ENCODE peak calls at places on chromosomes 1 and 21, in five cellular contexts. S is lower leg skin, H is colonic mucosa, X is omental fat pad, Y is mesothelial cell of epicardium. C is an unnamed sample.

GRCh38 chr1:225937048-225937968 is 3.7 kb downstream of the LEFTY2 start:
- DNase-seq in S (no peak), X (no peak), H (no peak), Y (no peak), C (no peak)

GRCh38 chr1:107897428-107898339 is 67.3 kb downstream of the VAV3 start:
- DNase-seq in H (no peak), Y (no peak), X (no peak), S (no peak), C (no peak)

GRCh38 chr1:32893198-32894018 is 7.1 kb downstream of the HPCA start:
- DNase-seq in Y (peak), H (peak), S (no peak), X (no peak), C (no peak)

GRCh38 chr1:192539450-192540132 is 36.0 kb upstream of the RGS1 start:
- DNase-seq in Y (no peak), X (no peak), S (no peak), H (no peak), C (peak)

GRCh38 chr1:184101571-184101970 is 50.0 kb downstream of the TSEN15 start:
- DNase-seq in S (no peak), X (no peak), Y (no peak), H (no peak), C (no peak)

GRCh38 chr1:226736908-226737818 is 1.9 kb downstream of the ITPKB start:
- DNase-seq in S (peak), X (no peak), H (peak), Y (peak), C (no peak)

GRCh38 chr1:245871881-245872280 is 635.2 kb downstream of the SMYD3 start:
- DNase-seq in X (no peak), H (no peak), S (no peak), Y (no peak), C (peak)

GRCh38 chr1:70459502-70460225 is 48.6 kb downstream of the CTH start:
- DNase-seq in S (no peak), Y (no peak), H (no peak), X (no peak), C (peak)

GRCh38 chr1:47996406-47997226 is 569 bp downstream of the TRABD2B start:
- DNase-seq in S (no peak), H (no peak), X (no peak), Y (peak), C (no peak)

GRCh38 chr1:111481387-111482221 is 7.8 kb downstream of the C1orf162 start:
- DNase-seq in H (peak), X (peak), S (peak), Y (peak), C (peak)

GRCh38 chr1:246587606-246588005 is 21.4 kb downstream of the CNST start:
- DNase-seq in X (no peak), S (no peak), Y (no peak), H (no peak), C (peak)

GRCh38 chr1:170126691-170127090 is 19.1 kb upstream of the NTMT2 start:
- DNase-seq in Y (no peak), X (no peak), H (no peak), S (no peak), C (peak)

GRCh38 chr1:75257424-75257823 is 123.2 kb downstream of the LHX8 start:
- DNase-seq in S (no peak), X (no peak), H (no peak), Y (no peak), C (no peak)

GRCh38 chr1:227893696-227894305 is 53.9 kb downstream of the WNT9A start:
- DNase-seq in Y (peak), X (peak), H (no peak), S (no peak), C (no peak)

GRCh38 chr1:68213843-68214242 is 18.5 kb downstream of the WLS start:
- DNase-seq in X (peak), Y (no peak), H (peak), S (peak), C (peak)

GRCh38 chr1:31736675-31737074 is 27.5 kb downstream of the ADGRB2 start:
- DNase-seq in X (no peak), Y (no peak), S (no peak), H (peak), C (no peak)

GRCh38 chr1:93681095-93681548 is 515 bp downstream of the BCAR3 start:
- DNase-seq in S (no peak), X (no peak), Y (peak), H (no peak), C (no peak)

GRCh38 chr1:36982708-36983107 is 51.6 kb downstream of the GRIK3 start:
- DNase-seq in H (no peak), X (no peak), Y (no peak), S (no peak), C (no peak)

GRCh38 chr1:63615809-63616420 is 22.7 kb downstream of the PGM1 start:
- DNase-seq in H (peak), S (peak), Y (peak), X (peak), C (peak)

GRCh38 chr1:41582004-41582325 is 97.5 kb upstream of the EDN2 start:
- DNase-seq in H (no peak), Y (no peak), X (no peak), S (no peak), C (no peak)

GRCh38 chr1:187631984-187632383 is 803.2 kb downstream of the PLA2G4A start:
- DNase-seq in X (no peak), H (no peak), S (no peak), Y (no peak), C (no peak)

GRCh38 chr1:202694354-202694753 is 15.9 kb downstream of the SYT2 start:
- DNase-seq in H (no peak), S (no peak), X (no peak), Y (no peak), C (no peak)

GRCh38 chr1:215360786-215361185 is 206.3 kb upstream of the KCTD3 start:
- DNase-seq in X (no peak), H (no peak), S (no peak), Y (no peak), C (no peak)

GRCh38 chr1:11062965-11063401 is 3.2 kb upstream of the SRM start:
- DNase-seq in Y (no peak), S (no peak), X (no peak), H (no peak), C (no peak)

GRCh38 chr1:206719169-206719839 is 34.6 kb downstream of the MAPKAPK2 start:
- DNase-seq in Y (no peak), X (no peak), S (no peak), H (no peak), C (no peak)

GRCh38 chr1:234602334-234603220 is 7.4 kb downstream of the IRF2BP2 start:
- DNase-seq in Y (no peak), H (peak), X (no peak), S (peak), C (peak)

GRCh38 chr1:231357831-231358354 is 19.8 kb downstream of the SPRTN start:
- DNase-seq in Y (no peak), H (no peak), S (peak), X (no peak), C (peak)

GRCh38 chr1:5643360-5644090 is 348.7 kb downstream of the NPHP4 start:
- DNase-seq in X (no peak), Y (peak), S (no peak), H (no peak), C (no peak)

GRCh38 chr1:205792481-205792881 is 17.2 kb upstream of the RAB29 start:
- DNase-seq in H (no peak), S (no peak), Y (no peak), X (no peak), C (no peak)

GRCh38 chr1:172883844-172884243 is 166.9 kb downstream of the TNFSF18 start:
- DNase-seq in H (no peak), S (no peak), Y (no peak), X (no peak), C (no peak)

GRCh38 chr1:155305881-155306391 is 2.7 kb upstream of the FDPS start:
- DNase-seq in X (no peak), S (no peak), H (no peak), Y (no peak), C (no peak)

GRCh38 chr1:73635021-73635420 is 563.0 kb downstream of the LRRIQ3 start:
- DNase-seq in X (no peak), Y (no peak), S (no peak), H (no peak), C (no peak)

GRCh38 chr1:94425821-94426484 is 7.8 kb downstream of the ABCD3 start:
- DNase-seq in Y (no peak), X (no peak), S (no peak), H (no peak), C (no peak)

GRCh38 chr1:239717097-239718051 is 331.0 kb downstream of the CHRM3 start:
- DNase-seq in H (no peak), X (no peak), Y (no peak), S (no peak), C (peak)

GRCh38 chr1:21759182-21759581 is 23.8 kb downstream of the USP48 start:
- DNase-seq in S (no peak), Y (no peak), H (no peak), X (no peak), C (no peak)

GRCh38 chr1:184156521-184157395 is 105.2 kb downstream of the TSEN15 start:
- DNase-seq in H (no peak), S (no peak), Y (no peak), X (no peak), C (no peak)

GRCh38 chr1:3352952-3353331 is 101.5 kb upstream of the ARHGEF16 start:
- DNase-seq in X (no peak), S (no peak), H (peak), Y (peak), C (no peak)

GRCh38 chr1:19646366-19646765 is 2.3 kb downstream of the NBL1 start:
- DNase-seq in X (no peak), H (peak), S (no peak), Y (no peak), C (no peak)

GRCh38 chr21:32140212-32141008 is 138.4 kb downstream of the MIS18A start:
- DNase-seq in S (no peak), H (no peak), X (no peak), Y (no peak), C (no peak)

GRCh38 chr21:32141009-32141357 is 137.9 kb downstream of the MIS18A start:
- DNase-seq in X (no peak), H (no peak), S (no peak), Y (no peak), C (no peak)

GRCh38 chr21:32147041-32147440 is 131.8 kb downstream of the MIS18A start:
- DNase-seq in H (no peak), Y (no peak), X (no peak), S (no peak), C (no peak)

GRCh38 chr21:32138658-32139057 is 140.2 kb downstream of the MIS18A start:
- DNase-seq in H (no peak), X (no peak), Y (no peak), S (no peak), C (no peak)

DNA sequence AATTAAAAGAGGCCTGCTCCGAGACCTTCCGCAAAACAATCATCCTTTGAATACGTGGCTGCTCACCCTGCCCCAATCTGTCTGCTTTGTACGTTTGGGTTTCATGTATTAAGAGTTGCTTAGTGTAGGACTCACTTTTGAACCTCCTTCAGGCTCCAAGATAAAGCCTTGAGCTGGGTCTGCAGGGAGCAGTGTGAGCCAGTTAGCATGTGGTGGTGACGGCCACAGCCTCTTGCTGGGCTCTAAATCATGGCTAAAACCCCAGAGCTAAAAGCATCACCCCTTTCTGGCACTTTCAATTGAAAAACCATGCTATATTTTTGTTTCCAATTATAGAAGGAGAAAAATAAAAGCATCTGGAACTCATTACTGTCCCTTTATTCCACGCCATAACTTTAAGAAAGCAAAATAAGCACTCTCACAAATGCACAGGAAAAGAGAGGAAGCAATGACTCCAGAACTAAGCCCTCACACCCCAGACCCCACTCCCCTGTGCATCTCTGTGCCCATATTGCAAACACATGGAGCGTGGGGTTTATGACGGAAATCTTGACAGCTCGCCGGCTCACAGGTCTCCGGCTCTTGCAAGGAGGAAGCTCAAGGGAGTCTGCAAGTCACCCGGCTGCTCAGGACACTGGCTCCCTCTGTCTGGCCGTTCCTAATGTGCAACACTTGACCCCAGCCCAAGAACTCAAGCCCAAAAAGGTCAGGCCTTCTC is 135.5 kb downstream of the MIS18A start:
- DNase-seq in X (no peak), Y (peak), H (no peak), S (peak), C (no peak)
- TF ChIP-seq CTCF in X (no peak), Y (no peak), H (no peak), S (no peak), C (no peak)

GRCh38 chr21:41933259-41934079 is 20.3 kb downstream of the C2CD2 start:
- DNase-seq in H (no peak), X (no peak), S (no peak), Y (no peak), C (peak)
- TF ChIP-seq CTCF in H (no peak), X (no peak), S (no peak), Y (no peak), C (peak)

GRCh38 chr1:116134178-116134773 is 23.1 kb downstream of the MAB21L3 start:
- DNase-seq in Y (no peak), X (no peak), H (peak), S (no peak), C (no peak)
- TF ChIP-seq CTCF in Y (no peak), X (no peak), H (no peak), S (no peak), C (peak)

DNA sequence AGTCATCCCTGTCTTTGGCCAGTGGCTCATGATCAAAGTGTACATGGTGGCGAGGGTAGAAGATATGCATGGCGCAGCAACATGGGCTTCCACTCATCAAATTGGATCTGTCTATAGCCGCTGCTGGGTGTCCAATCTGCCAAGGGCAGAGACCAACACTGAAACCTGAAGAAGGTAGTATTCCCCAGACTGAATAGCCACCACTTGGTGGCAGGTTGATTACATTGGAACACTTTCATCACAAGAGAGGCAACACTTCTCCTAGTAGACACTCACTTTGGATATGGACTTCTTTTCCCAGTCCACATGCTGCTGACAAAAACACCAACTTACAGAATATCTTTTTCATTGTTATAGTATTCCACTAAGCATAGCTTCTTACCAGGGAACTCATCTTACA is 22.4 kb upstream of the PPM1J start:
- DNase-seq in Y (no peak), S (no peak), X (no peak), H (no peak), C (no peak)
- TF ChIP-seq CTCF in Y (no peak), S (no peak), X (no peak), H (no peak), C (no peak)

GRCh38 chr1:24640288-24640687 is 2.8 kb upstream of the SRRM1 start:
- DNase-seq in X (no peak), Y (no peak), S (no peak), H (peak), C (no peak)

GRCh38 chr1:24641646-24642151 is 1.4 kb upstream of the SRRM1 start:
- DNase-seq in Y (peak), X (no peak), H (peak), S (peak), C (no peak)

GRCh38 chr1:24643362-24644346 is 552 bp downstream of the SRRM1 start:
- DNase-seq in S (peak), Y (no peak), H (peak), X (no peak), C (no peak)

GRCh38 chr1:24639881-24640280 is 3.2 kb upstream of the SRRM1 start:
- DNase-seq in Y (no peak), X (no peak), H (no peak), S (no peak), C (no peak)

GRCh38 chr1:24642481-24643361 is at the start of gene SRRM1:
- DNase-seq in Y (peak), H (peak), X (peak), S (peak), C (peak)
- TF ChIP-seq CTCF in Y (no peak), H (no peak), X (no peak), S (no peak), C (peak)

DNA sequence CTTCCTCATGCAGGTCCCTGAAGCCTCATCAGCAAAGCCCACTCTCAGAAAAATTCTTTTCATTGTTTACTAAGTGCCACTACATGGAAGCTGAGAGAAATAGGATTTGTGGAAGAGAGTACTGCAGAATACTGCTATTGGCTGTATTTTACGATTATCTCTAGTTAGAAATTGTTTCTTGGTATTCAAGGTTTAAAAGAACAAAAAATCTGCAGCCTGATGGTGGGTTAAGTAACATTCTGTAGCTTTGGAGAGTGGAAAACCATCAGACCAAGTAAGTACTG is 27.3 kb downstream of the PTTG1IP start:
- DNase-seq in H (no peak), X (no peak), S (no peak), Y (no peak), C (no peak)
- TF ChIP-seq CTCF in H (no peak), X (no peak), S (no peak), Y (no peak), C (no peak)